ENCODE peak calls at places on chromosomes 6 and 20, in ten cellular contexts. X, N, I, Q, D, W, L, A, E and B are unnamed samples.
A peak's percentile ranks its signal among the peaks of the same experiment; 100 is the strongest.

GRCh38 chr6:52304917-52305316 is 20.4 kb upstream of the MCM3 start:
- DNase-seq in E (no peak), W (peak; percentile 50), Q (peak; percentile 49), X (no peak), N (no peak), L (no peak), D (no peak), A (peak; percentile 40), I (no peak), B (no peak)

GRCh38 chr6:119566546-119567263 is 217.1 kb upstream of the MAN1A1 start:
- DNase-seq in E (no peak), N (no peak), X (no peak), W (no peak), I (no peak), Q (no peak), A (no peak), L (no peak), D (no peak), B (no peak)

GRCh38 chr6:49606696-49607390 is 29.8 kb downstream of the RHAG start:
- DNase-seq in I (peak; percentile 82), Q (peak; percentile 92), N (peak; percentile 41), D (peak; percentile 95), L (peak; percentile 4), A (no peak), W (peak; percentile 76), X (no peak), E (no peak), B (no peak)

GRCh38 chr6:140344149-140344913 is 969.9 kb upstream of the CITED2 start:
- DNase-seq in X (no peak), E (no peak), A (no peak), N (no peak), W (peak; percentile 76), D (peak; percentile 27), L (no peak), I (no peak), Q (peak; percentile 66), B (no peak)

GRCh38 chr20:46056027-46056833 is 27.2 kb downstream of the SLC12A5 start:
- DNase-seq in N (no peak), A (no peak), W (no peak), X (no peak), L (no peak), I (no peak), Q (no peak), E (no peak), D (no peak), B (no peak)

GRCh38 chr6:163354085-163354484 is 60.4 kb upstream of the QKI start:
- DNase-seq in A (no peak), Q (peak; percentile 85), D (peak; percentile 29), L (no peak), I (no peak), E (peak; percentile 55), N (no peak), W (peak; percentile 81), X (no peak), B (no peak)

GRCh38 chr6:52984247-52984646 is 10.8 kb downstream of the GSTA4 start:
- DNase-seq in I (no peak), W (no peak), Q (no peak), A (peak; percentile 45), L (peak; percentile 68), E (no peak), N (peak; percentile 73), X (no peak), D (no peak), B (no peak)

GRCh38 chr6:133761706-133762105 is 127.2 kb upstream of the TCF21 start:
- DNase-seq in A (no peak), Q (no peak), X (no peak), W (peak; percentile 69), N (no peak), E (no peak), D (no peak), L (no peak), I (no peak), B (no peak)

GRCh38 chr20:63125581-63125892 is 90.4 kb downstream of the YTHDF1 start:
- DNase-seq in L (no peak), N (no peak), A (no peak), D (no peak), E (no peak), X (no peak), I (no peak), Q (no peak), W (no peak), B (no peak)

GRCh38 chr20:39516964-39517363 is 554.8 kb downstream of the DHX35 start:
- DNase-seq in I (no peak), D (no peak), N (no peak), L (no peak), X (no peak), W (no peak), E (no peak), A (no peak), Q (no peak), B (no peak)

GRCh38 chr6:53795702-53796450 is 1.1 kb downstream of the LRRC1 start:
- DNase-seq in E (peak; percentile 29), W (peak; percentile 25), X (peak; percentile 26), A (no peak), L (peak; percentile 5), Q (peak; percentile 19), N (peak; percentile 24), I (no peak), D (peak; percentile 45), B (no peak)

GRCh38 chr6:10589429-10589727 is 68.2 kb downstream of the GCNT2 start:
- DNase-seq in N (no peak), A (no peak), I (no peak), L (no peak), W (no peak), D (no peak), Q (no peak), X (no peak), E (no peak), B (no peak)

GRCh38 chr6:40539853-40540252 is 47.3 kb downstream of the LRFN2 start:
- DNase-seq in Q (no peak), L (no peak), E (no peak), A (no peak), I (no peak), D (no peak), N (no peak), X (no peak), W (no peak), B (no peak)